ENCODE peak calls at places on chromosome 11, in five cellular contexts. One of them, this sample, is unnamed.

GRCh38 chr11:11528986-11529385 is 92.8 kb downstream of the GALNT18 start:
- DNase-seq in MCF 10A: peak; percentile 35
- DNase-seq in endothelial cell of umbilical vein: no peak
- DNase-seq in IMR-90: no peak
- DNase-seq in AG09309: no peak
- DNase-seq in this sample: no peak

GRCh38 chr11:128757235-128757711 is 63.4 kb downstream of the FLI1 start:
- DNase-seq in MCF 10A: peak; percentile 60
- DNase-seq in endothelial cell of umbilical vein: peak; percentile 75
- DNase-seq in IMR-90: peak; percentile 48
- DNase-seq in AG09309: no peak
- DNase-seq in this sample: peak; percentile 31

GRCh38 chr11:75277211-75277805 is 36.7 kb downstream of the TPBGL start:
- DNase-seq in MCF 10A: no peak
- DNase-seq in endothelial cell of umbilical vein: no peak
- DNase-seq in IMR-90: no peak
- DNase-seq in AG09309: no peak
- DNase-seq in this sample: no peak

GRCh38 chr11:22832315-22833041 is 2.9 kb upstream of the SVIP start:
- DNase-seq in MCF 10A: peak; percentile 6
- DNase-seq in endothelial cell of umbilical vein: peak; percentile 37
- DNase-seq in IMR-90: no peak
- DNase-seq in AG09309: no peak
- DNase-seq in this sample: no peak

GRCh38 chr11:100740440-100740839 is 53.4 kb downstream of the ARHGAP42 start:
- DNase-seq in MCF 10A: no peak
- DNase-seq in endothelial cell of umbilical vein: peak; percentile 38
- DNase-seq in IMR-90: peak; percentile 44
- DNase-seq in AG09309: no peak
- DNase-seq in this sample: no peak

GRCh38 chr11:9120659-9121350 is 29.4 kb upstream of the SCUBE2 start:
- DNase-seq in MCF 10A: no peak
- DNase-seq in endothelial cell of umbilical vein: no peak
- DNase-seq in IMR-90: no peak
- DNase-seq in AG09309: no peak
- DNase-seq in this sample: no peak

GRCh38 chr11:33376331-33377099 is 119.3 kb downstream of the HIPK3 start:
- DNase-seq in MCF 10A: no peak
- DNase-seq in endothelial cell of umbilical vein: no peak
- DNase-seq in IMR-90: no peak
- DNase-seq in AG09309: no peak
- DNase-seq in this sample: no peak

GRCh38 chr11:20158597-20159257 is 1.5 kb downstream of the DBX1 start:
- DNase-seq in MCF 10A: peak; percentile 54
- DNase-seq in endothelial cell of umbilical vein: peak; percentile 60
- DNase-seq in IMR-90: peak; percentile 50
- DNase-seq in AG09309: peak; percentile 4
- DNase-seq in this sample: peak; percentile 43

GRCh38 chr11:2998073-2998850 is 6.1 kb upstream of the NAP1L4 start:
- DNase-seq in MCF 10A: no peak
- DNase-seq in endothelial cell of umbilical vein: no peak
- DNase-seq in IMR-90: no peak
- DNase-seq in AG09309: no peak
- DNase-seq in this sample: no peak

GRCh38 chr11:20608938-20609337 is 9.5 kb downstream of the SLC6A5 start:
- DNase-seq in MCF 10A: no peak
- DNase-seq in endothelial cell of umbilical vein: no peak
- DNase-seq in IMR-90: no peak
- DNase-seq in AG09309: no peak
- DNase-seq in this sample: no peak

GRCh38 chr11:8545698-8546366 is 48.2 kb downstream of the STK33 start:
- DNase-seq in MCF 10A: peak; percentile 61
- DNase-seq in endothelial cell of umbilical vein: no peak
- DNase-seq in IMR-90: no peak
- DNase-seq in AG09309: no peak
- DNase-seq in this sample: no peak

GRCh38 chr11:32575070-32575469 is 8.6 kb upstream of the EIF3M start:
- DNase-seq in MCF 10A: no peak
- DNase-seq in endothelial cell of umbilical vein: no peak
- DNase-seq in IMR-90: no peak
- DNase-seq in AG09309: no peak
- DNase-seq in this sample: no peak

GRCh38 chr11:6402561-6402981 is 12.3 kb downstream of the SMPD1 start:
- DNase-seq in MCF 10A: no peak
- DNase-seq in endothelial cell of umbilical vein: no peak
- DNase-seq in IMR-90: peak; percentile 39
- DNase-seq in AG09309: no peak
- DNase-seq in this sample: no peak

GRCh38 chr11:128685383-128686044 is 8.4 kb upstream of the FLI1 start:
- DNase-seq in MCF 10A: no peak
- DNase-seq in endothelial cell of umbilical vein: peak; percentile 11
- DNase-seq in IMR-90: no peak
- DNase-seq in AG09309: no peak
- DNase-seq in this sample: no peak

GRCh38 chr11:78351193-78351592 is 66.4 kb downstream of the GAB2 start:
- DNase-seq in MCF 10A: no peak
- DNase-seq in endothelial cell of umbilical vein: no peak
- DNase-seq in IMR-90: no peak
- DNase-seq in AG09309: no peak
- DNase-seq in this sample: no peak

GRCh38 chr11:58650496-58650895 is 28.0 kb downstream of the CNTF start:
- DNase-seq in MCF 10A: no peak
- DNase-seq in endothelial cell of umbilical vein: no peak
- DNase-seq in IMR-90: peak; percentile 15
- DNase-seq in AG09309: no peak
- DNase-seq in this sample: no peak

GRCh38 chr11:45852018-45852711 is 4.9 kb downstream of the CRY2 start:
- DNase-seq in MCF 10A: no peak
- DNase-seq in endothelial cell of umbilical vein: no peak
- DNase-seq in IMR-90: no peak
- DNase-seq in AG09309: no peak
- DNase-seq in this sample: no peak

GRCh38 chr11:34899633-34900016 is 16.6 kb downstream of the APIP start:
- DNase-seq in MCF 10A: peak; percentile 14
- DNase-seq in endothelial cell of umbilical vein: no peak
- DNase-seq in IMR-90: no peak
- DNase-seq in AG09309: no peak
- DNase-seq in this sample: no peak

GRCh38 chr11:1742371-1742770 is 8.0 kb downstream of the IFITM10 start:
- DNase-seq in MCF 10A: no peak
- DNase-seq in endothelial cell of umbilical vein: no peak
- DNase-seq in IMR-90: no peak
- DNase-seq in AG09309: no peak
- DNase-seq in this sample: no peak

GRCh38 chr11:9459573-9460321 is 1.1 kb upstream of the ZNF143 start:
- DNase-seq in MCF 10A: peak; percentile 45
- DNase-seq in endothelial cell of umbilical vein: peak; percentile 70
- DNase-seq in IMR-90: peak; percentile 64
- DNase-seq in AG09309: peak; percentile 14
- DNase-seq in this sample: peak; percentile 2

GRCh38 chr11:8777907-8778767 is 95.5 kb downstream of the RPL27A start:
- DNase-seq in MCF 10A: peak; percentile 51
- DNase-seq in endothelial cell of umbilical vein: no peak
- DNase-seq in IMR-90: peak; percentile 71
- DNase-seq in AG09309: no peak
- DNase-seq in this sample: peak; percentile 61

GRCh38 chr11:123741159-123741951 is at the start of gene ZNF202:
- DNase-seq in MCF 10A: peak; percentile 91
- DNase-seq in endothelial cell of umbilical vein: peak; percentile 91
- DNase-seq in IMR-90: peak; percentile 87
- DNase-seq in AG09309: peak; percentile 41
- DNase-seq in this sample: peak; percentile 85
- TF ChIP-seq CTCF in MCF 10A: no peak
- TF ChIP-seq CTCF in endothelial cell of umbilical vein: no peak
- TF ChIP-seq CTCF in IMR-90: no peak
- TF ChIP-seq CTCF in AG09309: peak; percentile 9
- TF ChIP-seq CTCF in this sample: peak; percentile 62

GRCh38 chr11:134098566-134099184 is 29.8 kb downstream of the JAM3 start:
- DNase-seq in MCF 10A: peak; percentile 14
- DNase-seq in endothelial cell of umbilical vein: no peak
- DNase-seq in IMR-90: no peak
- DNase-seq in AG09309: no peak
- DNase-seq in this sample: no peak
- TF ChIP-seq CTCF in MCF 10A: peak; percentile 41
- TF ChIP-seq CTCF in endothelial cell of umbilical vein: no peak
- TF ChIP-seq CTCF in IMR-90: no peak
- TF ChIP-seq CTCF in AG09309: peak; percentile 13
- TF ChIP-seq CTCF in this sample: peak; percentile 20

GRCh38 chr11:72600557-72600956 is 73.7 kb downstream of the PDE2A start:
- DNase-seq in MCF 10A: no peak
- DNase-seq in endothelial cell of umbilical vein: no peak
- DNase-seq in IMR-90: no peak
- DNase-seq in AG09309: no peak
- DNase-seq in this sample: no peak

GRCh38 chr11:72598466-72598865 is 75.8 kb downstream of the PDE2A start:
- DNase-seq in MCF 10A: no peak
- DNase-seq in endothelial cell of umbilical vein: no peak
- DNase-seq in IMR-90: no peak
- DNase-seq in AG09309: no peak
- DNase-seq in this sample: no peak

GRCh38 chr11:72602250-72602904 is 71.8 kb downstream of the PDE2A start:
- DNase-seq in MCF 10A: no peak
- DNase-seq in endothelial cell of umbilical vein: no peak
- DNase-seq in IMR-90: no peak
- DNase-seq in AG09309: no peak
- DNase-seq in this sample: no peak

GRCh38 chr11:72598901-72599300 is 75.3 kb downstream of the PDE2A start:
- DNase-seq in MCF 10A: peak; percentile 27
- DNase-seq in endothelial cell of umbilical vein: peak; percentile 44
- DNase-seq in IMR-90: peak; percentile 21
- DNase-seq in AG09309: no peak
- DNase-seq in this sample: peak; percentile 33

DNA sequence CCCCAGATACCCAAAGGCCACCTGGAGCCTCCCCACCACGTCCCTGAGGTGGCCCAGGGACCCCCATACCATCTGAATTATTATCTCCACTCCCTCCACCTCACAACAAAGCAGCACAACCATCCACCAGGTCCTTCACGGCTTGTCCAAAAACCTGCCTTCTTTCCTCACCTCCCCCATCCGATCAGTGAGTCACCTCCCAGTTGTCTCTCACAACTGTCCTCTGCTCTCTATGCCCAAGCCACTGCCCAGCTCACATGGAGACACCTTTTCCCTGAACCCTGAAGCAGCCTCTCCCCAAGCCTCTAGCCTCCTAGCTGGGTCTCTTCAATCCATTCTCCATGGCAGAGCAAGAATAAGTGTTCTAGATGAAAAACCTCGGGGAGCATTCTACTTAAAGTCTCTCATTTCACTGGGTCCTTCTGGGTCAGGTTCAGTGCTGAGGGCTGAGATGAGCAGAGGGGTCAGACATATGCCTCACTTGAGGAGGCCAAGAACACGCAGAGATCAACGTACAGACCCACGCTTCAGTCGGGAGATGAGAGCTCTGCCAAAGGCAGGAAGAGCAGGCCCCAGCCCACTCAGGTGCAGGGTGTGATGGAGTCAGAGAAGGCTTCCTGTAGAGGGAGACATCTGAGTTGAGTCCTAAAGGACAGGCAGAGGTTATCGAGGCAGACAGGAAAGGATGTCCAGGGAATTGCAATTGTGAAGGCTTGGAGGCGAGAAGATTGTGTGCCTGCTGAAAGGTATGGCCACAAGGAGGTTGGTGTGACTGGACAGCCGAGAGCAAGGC is 74.7 kb downstream of the PDE2A start:
- DNase-seq in MCF 10A: peak; percentile 23
- DNase-seq in endothelial cell of umbilical vein: no peak
- DNase-seq in IMR-90: no peak
- DNase-seq in AG09309: no peak
- DNase-seq in this sample: no peak
- TF ChIP-seq CTCF in MCF 10A: no peak
- TF ChIP-seq CTCF in endothelial cell of umbilical vein: no peak
- TF ChIP-seq CTCF in IMR-90: no peak
- TF ChIP-seq CTCF in AG09309: no peak
- TF ChIP-seq CTCF in this sample: peak; percentile 14

DNA sequence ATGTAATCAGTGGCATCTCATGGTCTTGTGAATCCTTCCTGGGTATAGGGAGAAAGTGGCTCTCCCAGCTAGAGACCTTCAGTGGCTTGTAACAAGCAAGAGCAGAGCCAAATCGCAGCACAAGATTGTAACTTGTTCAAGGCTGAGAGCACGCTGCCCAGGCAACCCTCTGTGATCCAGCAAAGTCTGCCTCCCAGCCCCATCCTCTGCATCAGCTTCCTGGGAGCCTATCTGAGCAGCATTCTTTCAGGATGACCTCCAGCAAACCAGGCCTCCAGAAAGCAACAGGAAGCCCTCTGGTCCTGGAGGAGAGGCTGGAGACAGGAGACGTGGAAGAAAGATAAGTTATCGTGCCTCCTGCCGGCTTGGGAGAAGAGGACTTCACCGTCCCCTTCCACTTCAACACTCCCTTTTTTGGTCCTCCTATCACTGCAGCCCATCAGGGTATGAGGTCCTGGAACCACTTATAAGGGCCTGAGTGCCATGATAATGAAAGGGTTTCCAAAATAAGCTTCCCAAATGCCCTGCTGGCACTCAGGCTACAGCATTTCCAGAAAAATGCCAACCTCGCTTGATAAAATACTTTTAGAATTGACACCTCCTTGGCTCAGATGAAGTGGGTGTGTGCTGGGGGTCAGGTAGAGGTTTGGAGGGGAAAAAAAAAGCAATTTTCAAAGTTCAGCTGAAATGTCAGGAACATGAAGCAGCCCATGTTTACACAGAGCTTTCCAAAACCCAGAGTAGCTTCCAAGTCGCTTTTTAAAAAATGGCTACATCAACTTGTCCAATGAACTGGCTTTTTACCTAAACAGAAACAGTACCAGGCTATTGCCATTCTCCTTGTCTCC is 80.2 kb downstream of the PLEKHA7 start:
- DNase-seq in MCF 10A: no peak
- DNase-seq in endothelial cell of umbilical vein: no peak
- DNase-seq in IMR-90: no peak
- DNase-seq in AG09309: no peak
- DNase-seq in this sample: no peak
- TF ChIP-seq CTCF in MCF 10A: no peak
- TF ChIP-seq CTCF in endothelial cell of umbilical vein: no peak
- TF ChIP-seq CTCF in IMR-90: no peak
- TF ChIP-seq CTCF in AG09309: no peak
- TF ChIP-seq CTCF in this sample: no peak

GRCh38 chr11:12698049-12698448 is 23.8 kb downstream of the TEAD1 start:
- DNase-seq in MCF 10A: no peak
- DNase-seq in endothelial cell of umbilical vein: no peak
- DNase-seq in IMR-90: no peak
- DNase-seq in AG09309: no peak
- DNase-seq in this sample: no peak
- TF ChIP-seq CTCF in MCF 10A: no peak
- TF ChIP-seq CTCF in endothelial cell of umbilical vein: no peak
- TF ChIP-seq CTCF in IMR-90: no peak
- TF ChIP-seq CTCF in AG09309: no peak
- TF ChIP-seq CTCF in this sample: no peak